ENCODE peak calls at places on chromosomes 16 and 17, in ten cellular contexts. One of them, this sample, is unnamed.

GRCh38 chr17:54085934-54086333 is 263.2 kb downstream of the KIF2B start:
- DNase-seq in fibroblast of mammary gland: no peak
- DNase-seq in left lung: peak
- DNase-seq in DND-41: no peak
- DNase-seq in AG04450: no peak
- DNase-seq in cardiac fibroblast: no peak
- DNase-seq in left ventricle myocardium inferior: no peak
- DNase-seq in CD8-positive, alpha-beta memory T cell: no peak
- DNase-seq in sigmoid colon: no peak
- DNase-seq in adrenal gland: no peak
- DNase-seq in this sample: no peak

GRCh38 chr17:70158180-70158579 is 11.2 kb upstream of the KCNJ2 start:
- DNase-seq in cardiac fibroblast: no peak
- DNase-seq in DND-41: no peak
- DNase-seq in left ventricle myocardium inferior: no peak
- DNase-seq in AG04450: no peak
- DNase-seq in fibroblast of mammary gland: no peak
- DNase-seq in CD8-positive, alpha-beta memory T cell: no peak
- DNase-seq in adrenal gland: no peak
- DNase-seq in sigmoid colon: no peak
- DNase-seq in left lung: no peak
- DNase-seq in this sample: no peak

GRCh38 chr16:51262428-51262827 is 111.4 kb upstream of the SALL1 start:
- DNase-seq in cardiac fibroblast: no peak
- DNase-seq in AG04450: no peak
- DNase-seq in fibroblast of mammary gland: no peak
- DNase-seq in DND-41: no peak
- DNase-seq in left lung: no peak
- DNase-seq in CD8-positive, alpha-beta memory T cell: no peak
- DNase-seq in adrenal gland: no peak
- DNase-seq in sigmoid colon: no peak
- DNase-seq in left ventricle myocardium inferior: no peak
- DNase-seq in this sample: no peak

GRCh38 chr16:9033125-9033830 is 58.2 kb upstream of the HAPSTR1 start:
- DNase-seq in adrenal gland: peak
- DNase-seq in fibroblast of mammary gland: peak
- DNase-seq in DND-41: peak
- DNase-seq in cardiac fibroblast: peak
- DNase-seq in CD8-positive, alpha-beta memory T cell: no peak
- DNase-seq in left ventricle myocardium inferior: no peak
- DNase-seq in AG04450: no peak
- DNase-seq in sigmoid colon: no peak
- DNase-seq in left lung: no peak
- DNase-seq in this sample: peak

GRCh38 chr16:81442909-81443687 is 1.5 kb upstream of the CMIP start:
- DNase-seq in DND-41: no peak
- DNase-seq in CD8-positive, alpha-beta memory T cell: no peak
- DNase-seq in fibroblast of mammary gland: no peak
- DNase-seq in adrenal gland: no peak
- DNase-seq in left ventricle myocardium inferior: no peak
- DNase-seq in cardiac fibroblast: no peak
- DNase-seq in AG04450: no peak
- DNase-seq in left lung: no peak
- DNase-seq in sigmoid colon: no peak
- DNase-seq in this sample: no peak

GRCh38 chr16:46702030-46702429 is 12.6 kb downstream of the ORC6 start:
- DNase-seq in AG04450: no peak
- DNase-seq in left ventricle myocardium inferior: no peak
- DNase-seq in CD8-positive, alpha-beta memory T cell: no peak
- DNase-seq in sigmoid colon: no peak
- DNase-seq in left lung: no peak
- DNase-seq in cardiac fibroblast: no peak
- DNase-seq in fibroblast of mammary gland: no peak
- DNase-seq in DND-41: no peak
- DNase-seq in adrenal gland: no peak
- DNase-seq in this sample: no peak

GRCh38 chr17:40452074-40452787 is 9.0 kb downstream of the IGFBP4 start:
- DNase-seq in adrenal gland: no peak
- DNase-seq in left ventricle myocardium inferior: no peak
- DNase-seq in left lung: no peak
- DNase-seq in sigmoid colon: no peak
- DNase-seq in cardiac fibroblast: peak
- DNase-seq in fibroblast of mammary gland: peak
- DNase-seq in CD8-positive, alpha-beta memory T cell: no peak
- DNase-seq in AG04450: no peak
- DNase-seq in DND-41: no peak
- DNase-seq in this sample: no peak

GRCh38 chr17:45144199-45145034 is 3.9 kb upstream of the HEXIM1 start:
- DNase-seq in sigmoid colon: peak
- DNase-seq in fibroblast of mammary gland: no peak
- DNase-seq in CD8-positive, alpha-beta memory T cell: no peak
- DNase-seq in left lung: peak
- DNase-seq in DND-41: no peak
- DNase-seq in left ventricle myocardium inferior: peak
- DNase-seq in cardiac fibroblast: no peak
- DNase-seq in adrenal gland: peak
- DNase-seq in AG04450: no peak
- DNase-seq in this sample: no peak

GRCh38 chr17:39676198-39676819 is 8.1 kb downstream of the PNMT start:
- DNase-seq in left lung: peak
- DNase-seq in cardiac fibroblast: peak
- DNase-seq in adrenal gland: no peak
- DNase-seq in AG04450: no peak
- DNase-seq in CD8-positive, alpha-beta memory T cell: peak
- DNase-seq in fibroblast of mammary gland: no peak
- DNase-seq in left ventricle myocardium inferior: peak
- DNase-seq in sigmoid colon: no peak
- DNase-seq in DND-41: peak
- DNase-seq in this sample: peak

GRCh38 chr16:75252946-75253911 is 1.8 kb upstream of the BCAR1 start:
- DNase-seq in left lung: peak
- DNase-seq in sigmoid colon: peak
- DNase-seq in cardiac fibroblast: peak
- DNase-seq in AG04450: no peak
- DNase-seq in fibroblast of mammary gland: peak
- DNase-seq in left ventricle myocardium inferior: no peak
- DNase-seq in CD8-positive, alpha-beta memory T cell: no peak
- DNase-seq in adrenal gland: no peak
- DNase-seq in DND-41: no peak
- DNase-seq in this sample: no peak

GRCh38 chr17:45149669-45150603 is 1.7 kb downstream of the HEXIM1 start:
- DNase-seq in adrenal gland: peak
- DNase-seq in AG04450: no peak
- DNase-seq in CD8-positive, alpha-beta memory T cell: no peak
- DNase-seq in fibroblast of mammary gland: peak
- DNase-seq in left lung: peak
- DNase-seq in sigmoid colon: peak
- DNase-seq in left ventricle myocardium inferior: peak
- DNase-seq in DND-41: peak
- DNase-seq in cardiac fibroblast: peak
- DNase-seq in this sample: no peak

GRCh38 chr16:22397459-22397858 is 23.0 kb upstream of the CDR2 start:
- DNase-seq in cardiac fibroblast: peak
- DNase-seq in adrenal gland: no peak
- DNase-seq in fibroblast of mammary gland: peak
- DNase-seq in sigmoid colon: no peak
- DNase-seq in left ventricle myocardium inferior: no peak
- DNase-seq in AG04450: peak
- DNase-seq in left lung: no peak
- DNase-seq in DND-41: no peak
- DNase-seq in CD8-positive, alpha-beta memory T cell: no peak
- DNase-seq in this sample: no peak

GRCh38 chr16:87043273-87044030 is 273.7 kb downstream of the C16orf95 start:
- DNase-seq in DND-41: no peak
- DNase-seq in adrenal gland: no peak
- DNase-seq in sigmoid colon: peak
- DNase-seq in left ventricle myocardium inferior: no peak
- DNase-seq in cardiac fibroblast: peak
- DNase-seq in fibroblast of mammary gland: peak
- DNase-seq in left lung: no peak
- DNase-seq in CD8-positive, alpha-beta memory T cell: no peak
- DNase-seq in AG04450: peak
- DNase-seq in this sample: no peak

GRCh38 chr17:82962163-82962720 is 117.2 kb upstream of the METRNL start:
- DNase-seq in fibroblast of mammary gland: peak
- DNase-seq in cardiac fibroblast: no peak
- DNase-seq in left ventricle myocardium inferior: no peak
- DNase-seq in left lung: peak
- DNase-seq in sigmoid colon: peak
- DNase-seq in CD8-positive, alpha-beta memory T cell: no peak
- DNase-seq in DND-41: no peak
- DNase-seq in adrenal gland: no peak
- DNase-seq in AG04450: no peak
- DNase-seq in this sample: no peak

GRCh38 chr17:9470171-9470570 is 105.4 kb downstream of the STX8 start:
- DNase-seq in AG04450: no peak
- DNase-seq in CD8-positive, alpha-beta memory T cell: peak
- DNase-seq in sigmoid colon: no peak
- DNase-seq in adrenal gland: no peak
- DNase-seq in left lung: no peak
- DNase-seq in fibroblast of mammary gland: no peak
- DNase-seq in left ventricle myocardium inferior: no peak
- DNase-seq in DND-41: peak
- DNase-seq in cardiac fibroblast: peak
- DNase-seq in this sample: peak

GRCh38 chr17:70394430-70394829 is 225.1 kb downstream of the KCNJ2 start:
- DNase-seq in CD8-positive, alpha-beta memory T cell: no peak
- DNase-seq in AG04450: no peak
- DNase-seq in left lung: no peak
- DNase-seq in adrenal gland: no peak
- DNase-seq in left ventricle myocardium inferior: no peak
- DNase-seq in sigmoid colon: no peak
- DNase-seq in cardiac fibroblast: no peak
- DNase-seq in fibroblast of mammary gland: no peak
- DNase-seq in DND-41: no peak
- DNase-seq in this sample: no peak

GRCh38 chr16:77443834-77444460 is 9.1 kb upstream of the ADAMTS18 start:
- DNase-seq in cardiac fibroblast: no peak
- DNase-seq in fibroblast of mammary gland: no peak
- DNase-seq in left ventricle myocardium inferior: no peak
- DNase-seq in sigmoid colon: no peak
- DNase-seq in DND-41: no peak
- DNase-seq in adrenal gland: no peak
- DNase-seq in left lung: no peak
- DNase-seq in CD8-positive, alpha-beta memory T cell: no peak
- DNase-seq in AG04450: no peak
- DNase-seq in this sample: no peak

GRCh38 chr16:29156511-29156910 is 171.7 kb downstream of the LAT start:
- DNase-seq in DND-41: no peak
- DNase-seq in adrenal gland: no peak
- DNase-seq in sigmoid colon: no peak
- DNase-seq in fibroblast of mammary gland: no peak
- DNase-seq in CD8-positive, alpha-beta memory T cell: no peak
- DNase-seq in cardiac fibroblast: no peak
- DNase-seq in left ventricle myocardium inferior: no peak
- DNase-seq in AG04450: no peak
- DNase-seq in left lung: peak
- DNase-seq in this sample: no peak

GRCh38 chr17:80198144-80198661 is 21.9 kb downstream of the SGSH start:
- DNase-seq in adrenal gland: no peak
- DNase-seq in cardiac fibroblast: peak
- DNase-seq in sigmoid colon: no peak
- DNase-seq in CD8-positive, alpha-beta memory T cell: no peak
- DNase-seq in left ventricle myocardium inferior: no peak
- DNase-seq in fibroblast of mammary gland: no peak
- DNase-seq in DND-41: no peak
- DNase-seq in AG04450: no peak
- DNase-seq in left lung: no peak
- DNase-seq in this sample: no peak

GRCh38 chr16:54289242-54290051 is 2.9 kb upstream of the IRX3 start:
- DNase-seq in fibroblast of mammary gland: no peak
- DNase-seq in CD8-positive, alpha-beta memory T cell: no peak
- DNase-seq in cardiac fibroblast: no peak
- DNase-seq in left ventricle myocardium inferior: no peak
- DNase-seq in left lung: peak
- DNase-seq in AG04450: no peak
- DNase-seq in sigmoid colon: no peak
- DNase-seq in DND-41: no peak
- DNase-seq in adrenal gland: no peak
- DNase-seq in this sample: no peak
- H3K4me3 ChIP-seq in fibroblast of mammary gland: no peak
- H3K4me3 ChIP-seq in CD8-positive, alpha-beta memory T cell: no peak
- H3K4me3 ChIP-seq in cardiac fibroblast: no peak
- H3K4me3 ChIP-seq in left ventricle myocardium inferior: peak
- H3K4me3 ChIP-seq in left lung: no peak
- H3K4me3 ChIP-seq in AG04450: no peak
- H3K4me3 ChIP-seq in sigmoid colon: no peak
- H3K4me3 ChIP-seq in DND-41: no peak
- H3K4me3 ChIP-seq in adrenal gland: no peak
- H3K4me3 ChIP-seq in this sample: no peak

GRCh38 chr16:3165111-3165822 is 22.7 kb upstream of the OR1F1 start:
- DNase-seq in sigmoid colon: no peak
- DNase-seq in fibroblast of mammary gland: no peak
- DNase-seq in adrenal gland: peak
- DNase-seq in cardiac fibroblast: no peak
- DNase-seq in CD8-positive, alpha-beta memory T cell: no peak
- DNase-seq in left lung: no peak
- DNase-seq in DND-41: no peak
- DNase-seq in AG04450: no peak
- DNase-seq in left ventricle myocardium inferior: no peak
- DNase-seq in this sample: no peak
- H3K4me3 ChIP-seq in sigmoid colon: peak
- H3K4me3 ChIP-seq in fibroblast of mammary gland: no peak
- H3K4me3 ChIP-seq in adrenal gland: no peak
- H3K4me3 ChIP-seq in cardiac fibroblast: no peak
- H3K4me3 ChIP-seq in CD8-positive, alpha-beta memory T cell: peak
- H3K4me3 ChIP-seq in left lung: peak
- H3K4me3 ChIP-seq in DND-41: no peak
- H3K4me3 ChIP-seq in AG04450: no peak
- H3K4me3 ChIP-seq in left ventricle myocardium inferior: peak
- H3K4me3 ChIP-seq in this sample: peak

DNA sequence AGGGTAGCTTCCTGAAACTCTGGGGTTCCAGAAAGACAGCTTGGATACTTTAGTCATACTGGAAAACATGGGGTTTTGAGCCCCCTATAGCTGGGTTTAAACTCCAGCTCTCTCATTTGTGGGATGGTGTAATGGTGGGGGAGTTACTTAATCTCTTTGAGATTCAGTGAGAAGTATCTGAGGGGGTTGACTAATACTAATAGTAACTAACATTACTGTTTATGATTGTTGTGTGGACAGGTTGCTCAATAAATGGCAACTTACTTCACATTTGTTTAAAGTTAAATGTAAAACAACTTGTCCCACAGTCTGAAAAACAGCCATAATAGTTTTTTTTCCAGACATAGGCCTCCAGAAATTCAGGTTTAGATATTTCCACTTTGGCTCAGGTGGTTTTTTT is 5.0 kb upstream of the SUZ12 start:
- DNase-seq in DND-41: no peak
- DNase-seq in fibroblast of mammary gland: no peak
- DNase-seq in adrenal gland: no peak
- DNase-seq in sigmoid colon: no peak
- DNase-seq in cardiac fibroblast: no peak
- DNase-seq in left ventricle myocardium inferior: no peak
- DNase-seq in CD8-positive, alpha-beta memory T cell: no peak
- DNase-seq in AG04450: no peak
- DNase-seq in left lung: no peak
- DNase-seq in this sample: no peak
- H3K4me3 ChIP-seq in DND-41: no peak
- H3K4me3 ChIP-seq in fibroblast of mammary gland: no peak
- H3K4me3 ChIP-seq in adrenal gland: no peak
- H3K4me3 ChIP-seq in sigmoid colon: no peak
- H3K4me3 ChIP-seq in cardiac fibroblast: no peak
- H3K4me3 ChIP-seq in left ventricle myocardium inferior: no peak
- H3K4me3 ChIP-seq in CD8-positive, alpha-beta memory T cell: no peak
- H3K4me3 ChIP-seq in AG04450: no peak
- H3K4me3 ChIP-seq in left lung: no peak
- H3K4me3 ChIP-seq in this sample: no peak

GRCh38 chr17:61158372-61158771 is 241.3 kb upstream of the TBX2 start:
- DNase-seq in DND-41: no peak
- DNase-seq in AG04450: no peak
- DNase-seq in left ventricle myocardium inferior: no peak
- DNase-seq in fibroblast of mammary gland: no peak
- DNase-seq in cardiac fibroblast: no peak
- DNase-seq in CD8-positive, alpha-beta memory T cell: no peak
- DNase-seq in sigmoid colon: no peak
- DNase-seq in adrenal gland: no peak
- DNase-seq in left lung: no peak
- DNase-seq in this sample: no peak
- H3K4me3 ChIP-seq in DND-41: no peak
- H3K4me3 ChIP-seq in AG04450: peak
- H3K4me3 ChIP-seq in left ventricle myocardium inferior: peak
- H3K4me3 ChIP-seq in fibroblast of mammary gland: no peak
- H3K4me3 ChIP-seq in cardiac fibroblast: no peak
- H3K4me3 ChIP-seq in CD8-positive, alpha-beta memory T cell: no peak
- H3K4me3 ChIP-seq in sigmoid colon: no peak
- H3K4me3 ChIP-seq in adrenal gland: no peak
- H3K4me3 ChIP-seq in left lung: no peak
- H3K4me3 ChIP-seq in this sample: no peak